ENCODE peak calls at places on chromosomes 13 and 19, in seven cellular contexts. J is CD4-positive, alpha-beta T cell; X is GM23248; N is DND-41; E is A549; G is ascending aorta; L is lung. Y is an unnamed sample. For H3K9me3, the result is how much of the 10 kb centered on the place peaks cover.

GRCh38 chr13:50224534-50224933 is 209.3 kb downstream of the KCNRG start:
- DNase-seq in G (no peak), N (no peak), X (peak), J (no peak), L (no peak), E (no peak), Y (no peak)

GRCh38 chr13:81017525-81018152 is 676.7 kb upstream of the SPRY2 start:
- DNase-seq in G (no peak), E (peak), X (peak), N (no peak), J (no peak), L (no peak), Y (no peak)

GRCh38 chr13:42991892-42992584 is at the start of gene EPSTI1:
- DNase-seq in L (peak), J (peak), X (peak), E (no peak), N (peak), G (peak), Y (peak)

GRCh38 chr13:19606737-19607136 is 26.7 kb upstream of the MPHOSPH8 start:
- DNase-seq in E (no peak), G (no peak), X (no peak), J (no peak), N (no peak), L (no peak), Y (no peak)

GRCh38 chr13:50915562-50915961 is 6.0 kb downstream of the RNASEH2B start:
- DNase-seq in N (peak), E (no peak), G (no peak), J (no peak), L (no peak), X (no peak), Y (no peak)

GRCh38 chr13:21395953-21396352 is 63.1 kb downstream of the ZDHHC20 start:
- DNase-seq in G (no peak), X (no peak), N (peak), L (no peak), J (no peak), E (no peak), Y (peak)

GRCh38 chr13:72255908-72256307 is 388.9 kb upstream of the DACH1 start:
- DNase-seq in E (peak), L (no peak), J (no peak), G (no peak), N (no peak), X (no peak), Y (no peak)

GRCh38 chr13:99434258-99434788 is 66.9 kb upstream of the TM9SF2 start:
- DNase-seq in G (no peak), E (no peak), N (no peak), L (no peak), J (peak), X (no peak), Y (peak)

GRCh38 chr19:38317104-38317612 is 1.4 kb upstream of the YIF1B start:
- DNase-seq in L (no peak), J (no peak), N (no peak), E (no peak), G (no peak), X (no peak), Y (peak)

GRCh38 chr19:8174706-8175105 is 25.3 kb upstream of the FBN3 start:
- DNase-seq in E (no peak), J (no peak), G (no peak), X (no peak), N (no peak), L (no peak), Y (no peak)

GRCh38 chr13:27264181-27264580 is 6.4 kb upstream of the RASL11A start:
- DNase-seq in L (no peak), J (no peak), X (peak), N (no peak), G (no peak), E (no peak), Y (no peak)

GRCh38 chr19:10766681-10767201 is 48.9 kb downstream of the DNM2 start:
- DNase-seq in G (no peak), X (peak), L (no peak), J (no peak), E (no peak), N (no peak), Y (no peak)

GRCh38 chr19:10625003-10625761 is at the start of gene SLC44A2:
- DNase-seq in L (peak), G (peak), J (no peak), X (peak), N (no peak), E (no peak), Y (no peak)

GRCh38 chr19:50559636-50560035 is 8.6 kb downstream of the LRRC4B start:
- DNase-seq in G (no peak), J (no peak), X (no peak), L (no peak), N (no peak), E (no peak), Y (no peak)

GRCh38 chr19:46303702-46304397 is 7.0 kb downstream of the HIF3A start:
- DNase-seq in X (peak), L (peak), G (no peak), J (no peak), N (peak), E (peak), Y (no peak)

GRCh38 chr19:16625183-16625958 is 2.6 kb downstream of the MED26 start:
- DNase-seq in E (no peak), N (no peak), J (no peak), X (no peak), G (no peak), L (no peak), Y (no peak)

GRCh38 chr13:60412909-60413616 is 16.0 kb downstream of the TDRD3 start:
- DNase-seq in N (no peak), G (no peak), L (no peak), J (no peak), E (no peak), X (no peak), Y (no peak)

GRCh38 chr13:113267642-113268405 is 29.2 kb upstream of the LAMP1 start:
- DNase-seq in G (no peak), L (no peak), X (no peak), N (no peak), E (no peak), J (no peak), Y (no peak)

GRCh38 chr19:33029746-33030303 is 34.9 kb downstream of the RHPN2 start:
- DNase-seq in X (no peak), G (no peak), E (peak), L (no peak), N (no peak), J (no peak), Y (no peak)

GRCh38 chr19:6723108-6723618 is 2.7 kb upstream of the C3 start:
- DNase-seq in E (peak), N (no peak), L (peak), X (peak), G (no peak), J (no peak), Y (no peak)

GRCh38 chr19:42683917-42684513 is 56.3 kb downstream of the PSG3 start:
- DNase-seq in J (no peak), N (peak), G (no peak), L (no peak), E (peak), X (peak), Y (no peak)

GRCh38 chr13:34065915-34066314 is 248.0 kb downstream of the RFC3 start:
- DNase-seq in E (no peak), L (no peak), X (no peak), J (no peak), N (no peak), G (no peak), Y (no peak)

GRCh38 chr19:52722062-52723005 is 12.5 kb downstream of the ZNF611 start:
- DNase-seq in N (no peak), X (peak), L (no peak), J (no peak), E (peak), G (no peak), Y (no peak)

GRCh38 chr13:33554919-33555791 is 262.8 kb upstream of the RFC3 start:
- DNase-seq in G (no peak), E (no peak), L (no peak), J (no peak), X (peak), N (no peak), Y (no peak)

GRCh38 chr13:114235697-114236096 is 1.0 kb downstream of the CDC16 start:
- DNase-seq in N (no peak), G (no peak), J (no peak), X (peak), L (no peak), E (no peak), Y (no peak)

GRCh38 chr19:17289489-17289888 is 7.8 kb downstream of the ANKLE1 start:
- DNase-seq in G (no peak), X (peak), N (no peak), J (no peak), E (peak), L (peak), Y (no peak)

GRCh38 chr13:39417643-39418042 is 185.3 kb downstream of the LHFPL6 start:
- DNase-seq in N (no peak), J (no peak), X (peak), E (no peak), L (no peak), G (no peak), Y (no peak)

GRCh38 chr13:59533561-59534337 is 630.0 kb downstream of the DIAPH3 start:
- DNase-seq in E (peak), L (no peak), N (no peak), G (no peak), X (no peak), J (no peak), Y (no peak)

GRCh38 chr19:13619203-13619632 is 112.9 kb upstream of the CACNA1A start:
- DNase-seq in J (no peak), G (no peak), X (peak), N (no peak), L (no peak), E (no peak), Y (no peak)

GRCh38 chr13:45138282-45138681 is 18.0 kb downstream of the GTF2F2 start:
- DNase-seq in N (no peak), E (no peak), G (no peak), J (no peak), X (no peak), L (no peak), Y (no peak)

GRCh38 chr13:38713046-38713445 is 26.2 kb downstream of the FREM2 start:
- DNase-seq in J (no peak), X (no peak), L (no peak), G (no peak), E (no peak), N (no peak), Y (no peak)

GRCh38 chr13:106629068-106629712 is 61.3 kb upstream of the ARGLU1 start:
- DNase-seq in J (no peak), X (no peak), L (no peak), E (no peak), N (no peak), G (no peak), Y (no peak)

GRCh38 chr13:43472344-43472743 is 314.4 kb downstream of the ENOX1 start:
- DNase-seq in G (no peak), X (no peak), J (no peak), N (no peak), E (no peak), L (no peak), Y (no peak)

GRCh38 chr19:11978492-11979100 is 13.8 kb downstream of the ZNF763 start:
- DNase-seq in E (no peak), X (no peak), G (no peak), L (no peak), N (no peak), J (no peak), Y (no peak)

GRCh38 chr19:11982526-11982925 is 17.7 kb downstream of the ZNF763 start:
- DNase-seq in G (no peak), N (no peak), L (no peak), J (no peak), E (no peak), X (peak), Y (no peak)

GRCh38 chr19:11984986-11985385 is 20.1 kb downstream of the ZNF763 start:
- DNase-seq in J (no peak), N (peak), L (no peak), X (no peak), G (no peak), E (no peak), Y (no peak)

DNA sequence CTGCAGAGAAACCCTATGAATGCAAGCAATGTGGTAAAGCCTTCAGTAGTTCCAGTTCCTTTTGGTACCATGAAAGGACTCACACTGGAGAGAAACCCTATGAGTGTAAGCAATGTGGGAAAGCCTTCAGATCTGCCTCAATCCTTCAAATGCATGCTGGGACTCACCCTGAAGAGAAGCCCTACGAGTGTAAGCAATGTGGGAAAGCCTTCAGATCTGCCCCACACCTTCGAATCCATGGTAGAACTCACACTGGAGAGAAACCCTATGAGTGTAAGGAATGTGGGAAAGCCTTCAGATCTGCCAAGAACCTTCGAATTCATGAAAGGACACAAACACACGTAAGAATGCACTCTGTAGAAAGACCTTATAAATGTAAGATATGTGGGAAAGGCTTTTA is 14.7 kb downstream of the ZNF763 start:
- DNase-seq in G (no peak), E (no peak), N (no peak), J (no peak), L (no peak), X (no peak), Y (no peak)
- H3K9me3 ChIP-seq in G (under half), E (under half), N (under half), J (half or more), L (under half), X (under half), Y (under half)

GRCh38 chr19:1220452-1221037 is 15.0 kb downstream of the STK11 start:
- DNase-seq in N (no peak), L (no peak), X (no peak), J (no peak), E (peak), G (no peak), Y (no peak)

GRCh38 chr19:1221904-1222255 is 15.9 kb downstream of the CBARP start:
- DNase-seq in J (no peak), X (no peak), E (no peak), N (no peak), L (no peak), G (no peak), Y (no peak)

GRCh38 chr19:1221141-1221903 is 15.7 kb downstream of the STK11 start:
- DNase-seq in J (no peak), N (no peak), G (peak), L (no peak), E (peak), X (peak), Y (no peak)

GRCh38 chr19:1218751-1219567 is 13.4 kb downstream of the STK11 start:
- DNase-seq in X (no peak), J (no peak), E (no peak), G (no peak), L (no peak), N (no peak), Y (no peak)

GRCh38 chr19:1219786-1220451 is 14.3 kb downstream of the STK11 start:
- DNase-seq in G (no peak), E (no peak), X (no peak), J (no peak), N (no peak), L (no peak), Y (no peak)
- H3K27ac ChIP-seq in G (peak), E (no peak), X (no peak), J (no peak), N (no peak), L (no peak), Y (no peak)

GRCh38 chr19:58268344-58268743 is 10.4 kb upstream of the ZNF8 start:
- DNase-seq in G (no peak), E (no peak), N (no peak), X (no peak), J (no peak), L (no peak), Y (no peak)
- H3K9me3 ChIP-seq in G (half or more), E (half or more), N (half or more), X (under half), J (half or more), L (half or more), Y (under half)

GRCh38 chr19:51568456-51568855 is 2.6 kb upstream of the ZNF175 start:
- DNase-seq in E (no peak), J (no peak), N (no peak), X (peak), L (no peak), G (no peak), Y (no peak)

GRCh38 chr19:51567583-51567982 is 3.5 kb upstream of the ZNF175 start:
- DNase-seq in X (no peak), N (no peak), J (no peak), L (no peak), E (no peak), G (no peak), Y (no peak)

GRCh38 chr19:51566489-51567100 is 4.5 kb upstream of the ZNF175 start:
- DNase-seq in G (no peak), N (no peak), L (no peak), E (no peak), X (no peak), J (no peak), Y (no peak)

GRCh38 chr19:51564791-51565190 is 6.3 kb upstream of the ZNF175 start:
- DNase-seq in G (no peak), E (no peak), N (no peak), J (no peak), X (no peak), L (no peak), Y (no peak)

GRCh38 chr19:51565583-51565982 is 5.5 kb upstream of the ZNF175 start:
- DNase-seq in G (no peak), E (no peak), N (no peak), X (no peak), J (no peak), L (no peak), Y (no peak)
- H3K27ac ChIP-seq in G (no peak), E (no peak), N (no peak), X (no peak), J (no peak), L (no peak), Y (no peak)

GRCh38 chr19:58166268-58166667 is 15.7 kb upstream of the ZNF329 start:
- DNase-seq in L (no peak), N (no peak), E (no peak), G (no peak), X (no peak), J (no peak), Y (no peak)
- H3K9me3 ChIP-seq in L (half or more), N (under half), E (half or more), G (half or more), X (under half), J (half or more), Y (under half)

GRCh38 chr19:53978975-53979801 is 12.2 kb upstream of the CACNG6 start:
- DNase-seq in E (peak), N (no peak), J (no peak), L (no peak), G (no peak), X (no peak), Y (no peak)
- H3K27ac ChIP-seq in E (peak), N (no peak), J (no peak), L (no peak), G (no peak), X (no peak), Y (no peak)

GRCh38 chr13:35760678-35761308 is 284.3 kb upstream of the MAB21L1 start:
- DNase-seq in J (no peak), E (no peak), X (no peak), G (no peak), L (no peak), N (no peak), Y (no peak)
- H3K9me3 ChIP-seq in J (under half), E (under half), X (under half), G (under half), L (under half), N (under half), Y (under half)

GRCh38 chr19:45037393-45038169 is 1.3 kb upstream of the CLASRP start:
- DNase-seq in X (no peak), N (no peak), L (no peak), G (no peak), E (no peak), J (no peak), Y (no peak)

GRCh38 chr19:45038931-45039893 is at the start of gene CLASRP:
- DNase-seq in L (peak), G (peak), X (peak), J (peak), N (peak), E (peak), Y (peak)

GRCh38 chr19:45041125-45041524 is 2.3 kb downstream of the CLASRP start:
- DNase-seq in J (no peak), N (no peak), L (no peak), X (no peak), G (no peak), E (no peak), Y (no peak)

GRCh38 chr19:45035755-45036154 is 3.1 kb upstream of the CLASRP start:
- DNase-seq in N (no peak), G (no peak), J (no peak), E (no peak), X (no peak), L (no peak), Y (no peak)

GRCh38 chr19:45040059-45040767 is 1.4 kb downstream of the CLASRP start:
- DNase-seq in L (no peak), N (no peak), X (no peak), J (no peak), G (no peak), E (no peak), Y (no peak)
- H3K27ac ChIP-seq in L (peak), N (peak), X (no peak), J (no peak), G (peak), E (no peak), Y (peak)

GRCh38 chr19:18746393-18747167 is 44.5 kb downstream of the COMP start:
- DNase-seq in E (no peak), J (no peak), X (no peak), G (no peak), L (no peak), N (no peak), Y (no peak)
- H3K9me3 ChIP-seq in E (under half), J (under half), X (under half), G (under half), L (under half), N (under half), Y (under half)